ENCODE peak calls at places on chromosomes 5 and 9, in six cellular contexts. G is HCT116, U is HEK293T, J is K562, W is H1, V is HepG2. B is an unnamed sample.

GRCh38 chr5:80275347-80275746 is 19.5 kb upstream of the SERINC5 start:
- DNase-seq in J (no peak), U (no peak), W (no peak), G (no peak), V (peak), B (no peak)

GRCh38 chr9:9016597-9016996 is 1217.0 kb upstream of the DMAC1 start:
- DNase-seq in J (no peak), W (no peak), U (no peak), G (no peak), V (peak), B (no peak)

GRCh38 chr5:54311178-54311811 is 922 bp upstream of the ARL15 start:
- DNase-seq in U (peak), G (no peak), V (no peak), J (no peak), W (no peak), B (no peak)

GRCh38 chr5:8522635-8523034 is 653.7 kb downstream of the MTRR start:
- DNase-seq in G (no peak), V (no peak), J (no peak), W (no peak), U (no peak), B (no peak)

GRCh38 chr5:173823721-173824567 is 64.2 kb upstream of the CPEB4 start:
- DNase-seq in G (no peak), J (no peak), W (no peak), V (peak), U (no peak), B (no peak)

GRCh38 chr9:109241931-109242330 is 74.9 kb upstream of the FRRS1L start:
- DNase-seq in J (no peak), V (no peak), W (no peak), G (no peak), U (no peak), B (no peak)

GRCh38 chr9:5326893-5327548 is 12.7 kb downstream of the RLN1 start:
- DNase-seq in U (no peak), G (no peak), J (no peak), W (peak), V (peak), B (peak)

GRCh38 chr9:4750021-4750673 is 9.1 kb upstream of the AK3 start:
- DNase-seq in J (peak), G (no peak), V (no peak), W (no peak), U (no peak), B (no peak)

GRCh38 chr9:36671561-36671960 is 98.9 kb downstream of the MELK start:
- DNase-seq in W (no peak), V (no peak), G (no peak), J (no peak), U (no peak), B (no peak)

GRCh38 chr9:129138476-129139232 is 27.4 kb downstream of the PTPA start:
- DNase-seq in U (no peak), J (no peak), W (no peak), G (no peak), V (no peak), B (no peak)

GRCh38 chr9:30382271-30382670 is 2002.2 kb upstream of the ACO1 start:
- DNase-seq in J (no peak), U (no peak), G (no peak), V (no peak), W (no peak), B (no peak)

GRCh38 chr5:133032852-133033742 is 6.7 kb upstream of the ZCCHC10 start:
- DNase-seq in G (no peak), U (no peak), V (peak), W (no peak), J (peak), B (no peak)

GRCh38 chr5:165076686-165077085 is 1571.3 kb downstream of the MAT2B start:
- DNase-seq in V (no peak), J (no peak), G (no peak), U (no peak), W (no peak), B (no peak)

GRCh38 chr5:76638466-76638865 is 15.3 kb upstream of the F2RL2 start:
- DNase-seq in G (no peak), J (no peak), V (no peak), W (no peak), U (no peak), B (no peak)

GRCh38 chr5:171595401-171595800 is 176.0 kb downstream of the FGF18 start:
- DNase-seq in J (no peak), U (no peak), W (no peak), G (no peak), V (no peak), B (no peak)

GRCh38 chr5:74392698-74393431 is 247.7 kb downstream of the ENC1 start:
- DNase-seq in J (no peak), V (no peak), W (no peak), U (no peak), G (no peak), B (no peak)

GRCh38 chr5:141691286-141691866 is 9.3 kb upstream of the ARAP3 start:
- DNase-seq in J (peak), W (no peak), U (no peak), G (no peak), V (no peak), B (no peak)

GRCh38 chr9:33489070-33489469 is 15.3 kb upstream of the NOL6 start:
- DNase-seq in W (no peak), V (no peak), G (no peak), J (no peak), U (no peak), B (no peak)

GRCh38 chr9:38060688-38061087 is 8.3 kb downstream of the SHB start:
- DNase-seq in U (no peak), J (no peak), W (no peak), G (no peak), V (no peak), B (no peak)

GRCh38 chr5:104778-105296 is 12.9 kb downstream of the PLEKHG4B start:
- DNase-seq in G (no peak), W (no peak), J (no peak), V (no peak), U (no peak), B (no peak)

GRCh38 chr9:85212887-85213286 is 528.9 kb downstream of the AGTPBP1 start:
- DNase-seq in J (no peak), G (peak), U (no peak), W (no peak), V (no peak), B (no peak)

GRCh38 chr9:92984976-92985375 is 37.7 kb downstream of the FGD3 start:
- DNase-seq in W (no peak), G (no peak), U (no peak), J (no peak), V (no peak), B (no peak)

GRCh38 chr9:82513976-82514735 is 525.6 kb downstream of the SPATA31D1 start:
- DNase-seq in U (no peak), V (no peak), G (no peak), W (no peak), J (no peak), B (no peak)

GRCh38 chr5:65823820-65824445 is 101.9 kb downstream of the NLN start:
- DNase-seq in G (no peak), J (no peak), U (no peak), W (no peak), V (no peak), B (no peak)

GRCh38 chr5:177098772-177099152 is 12.0 kb downstream of the FGFR4 start:
- DNase-seq in V (no peak), G (no peak), J (no peak), U (no peak), W (no peak), B (no peak)

GRCh38 chr5:8473827-8474568 is 605.0 kb downstream of the MTRR start:
- DNase-seq in U (no peak), W (peak), V (no peak), G (no peak), J (peak), B (peak)

GRCh38 chr9:83296123-83296522 is 233.2 kb upstream of the RASEF start:
- DNase-seq in U (no peak), J (no peak), W (no peak), V (no peak), G (no peak), B (no peak)

GRCh38 chr5:79512692-79513518 is 1.0 kb downstream of the HOMER1 start:
- DNase-seq in W (no peak), J (peak), U (peak), G (no peak), V (no peak), B (no peak)

GRCh38 chr9:98783518-98784226 is 12.7 kb downstream of the ANKS6 start:
- DNase-seq in G (no peak), U (no peak), W (peak), J (no peak), V (no peak), B (no peak)

GRCh38 chr9:113953541-113953940 is 77.4 kb downstream of the ZNF618 start:
- DNase-seq in W (no peak), G (no peak), U (no peak), V (no peak), J (no peak), B (no peak)

GRCh38 chr9:90921104-90921503 is 119.5 kb downstream of the SYK start:
- DNase-seq in J (no peak), V (no peak), U (no peak), W (no peak), G (no peak), B (no peak)

GRCh38 chr5:21806943-21807342 is 1046.2 kb downstream of the CDH12 start:
- DNase-seq in G (no peak), J (no peak), W (no peak), U (no peak), V (no peak), B (no peak)

GRCh38 chr5:109924708-109925107 is 235.0 kb downstream of the MAN2A1 start:
- DNase-seq in U (no peak), J (no peak), V (no peak), W (no peak), G (no peak), B (no peak)

GRCh38 chr5:109920736-109921135 is 231.0 kb downstream of the MAN2A1 start:
- DNase-seq in G (no peak), J (no peak), U (no peak), W (no peak), V (no peak), B (no peak)

GRCh38 chr5:109922396-109922995 is 232.8 kb downstream of the MAN2A1 start:
- DNase-seq in G (no peak), W (no peak), U (no peak), V (no peak), J (no peak), B (no peak)

GRCh38 chr5:109917966-109918365 is 228.2 kb downstream of the MAN2A1 start:
- DNase-seq in G (no peak), U (no peak), V (no peak), W (no peak), J (no peak), B (no peak)

GRCh38 chr5:109921735-109922395 is 232.1 kb downstream of the MAN2A1 start:
- DNase-seq in W (no peak), G (no peak), J (no peak), V (no peak), U (no peak), B (no peak)
- TF ChIP-seq SP1 in W (no peak), G (no peak), J (no peak), V (no peak), U (no peak), B (no peak)

GRCh38 chr9:89806371-89807100 is 201.7 kb downstream of the GADD45G start:
- DNase-seq in U (no peak), W (no peak), J (no peak), V (no peak), G (no peak), B (no peak)
- TF ChIP-seq SP1 in U (no peak), W (no peak), J (no peak), V (no peak), G (no peak), B (no peak)

GRCh38 chr9:126063326-126063725 is 263.3 kb upstream of the MVB12B start:
- DNase-seq in V (no peak), W (no peak), J (no peak), G (no peak), U (no peak), B (no peak)
- TF ChIP-seq SP1 in V (no peak), W (no peak), J (no peak), G (no peak), U (no peak), B (no peak)

GRCh38 chr5:139188558-139189270 is 9.5 kb downstream of the SIL1 start:
- DNase-seq in W (no peak), U (no peak), G (no peak), J (peak), V (peak), B (no peak)

GRCh38 chr5:139186293-139186692 is 11.9 kb downstream of the SIL1 start:
- DNase-seq in W (no peak), V (no peak), U (no peak), G (no peak), J (no peak), B (no peak)

GRCh38 chr5:139193928-139194327 is 4.2 kb downstream of the SIL1 start:
- DNase-seq in U (peak), G (no peak), V (peak), W (no peak), J (no peak), B (no peak)

GRCh38 chr5:139186752-139187326 is 11.3 kb downstream of the SIL1 start:
- DNase-seq in G (no peak), V (no peak), J (no peak), W (no peak), U (no peak), B (no peak)

GRCh38 chr5:139190125-139190524 is 8.0 kb downstream of the SIL1 start:
- DNase-seq in J (no peak), U (no peak), W (no peak), V (no peak), G (no peak), B (no peak)
- TF ChIP-seq SP1 in J (no peak), U (no peak), W (no peak), V (no peak), G (no peak), B (no peak)

DNA sequence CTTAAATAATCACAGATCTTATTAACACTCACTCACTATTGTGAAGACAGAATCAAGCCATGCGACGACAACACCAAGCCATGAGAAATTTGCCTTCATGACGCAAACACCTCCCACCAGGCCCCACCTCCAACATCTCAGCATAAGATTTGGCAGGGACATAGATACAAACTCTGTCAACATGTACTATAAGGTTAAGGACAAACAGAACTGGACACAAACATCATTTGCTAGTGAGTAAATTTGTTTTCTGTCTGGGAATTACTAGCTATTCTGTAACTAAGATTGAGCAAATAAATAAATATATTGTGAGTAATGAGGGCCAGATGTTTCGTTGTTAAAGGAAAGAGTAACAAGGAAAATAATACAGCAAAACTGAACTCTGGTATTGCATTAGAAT is 15.7 kb upstream of the KCNN2 start:
- DNase-seq in J (no peak), U (no peak), V (no peak), W (no peak), G (no peak), B (no peak)
- TF ChIP-seq SP1 in J (no peak), U (no peak), V (no peak), W (no peak), G (no peak), B (no peak)

DNA sequence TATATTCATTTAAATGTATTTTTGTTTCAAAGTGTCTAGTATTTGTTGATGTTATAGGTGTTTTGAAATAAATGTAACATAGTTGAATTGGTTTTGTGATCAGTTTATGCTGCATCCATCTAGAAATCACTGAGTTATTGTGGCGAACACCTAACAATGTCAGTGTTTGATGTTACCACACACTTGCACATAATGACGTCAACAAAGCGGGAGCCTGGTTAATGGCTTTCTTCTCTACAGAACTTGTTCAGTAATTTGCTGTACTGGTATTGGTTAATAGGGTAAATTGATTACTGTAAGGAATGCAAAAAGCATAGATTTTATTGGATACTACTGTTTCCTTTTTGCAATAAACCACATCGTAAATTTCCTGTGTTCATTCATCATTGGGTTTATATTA is 133.0 kb downstream of the ATG10 start:
- DNase-seq in J (no peak), U (no peak), V (no peak), W (no peak), G (no peak), B (no peak)
- TF ChIP-seq SP1 in J (no peak), U (no peak), V (no peak), W (no peak), G (no peak), B (no peak)